ENCODE peak calls at places on chromosomes 12 and 14, in four cellular contexts. F, N, A and E are unnamed samples.

GRCh38 chr12:9381619-9382018 is 173.4 kb upstream of the PZP start:
- DNase-seq in F (peak; percentile 14), N (no peak), A (no peak), E (no peak)

GRCh38 chr14:38623661-38624060 is 367.8 kb upstream of the CLEC14A start:
- DNase-seq in F (no peak), N (no peak), A (no peak), E (no peak)

GRCh38 chr12:39935275-39935674 is 170.6 kb downstream of the SLC2A13 start:
- DNase-seq in F (no peak), N (no peak), A (peak; percentile 62), E (no peak)

GRCh38 chr14:77025744-77026165 is 2.8 kb downstream of the IRF2BPL start:
- DNase-seq in F (no peak), N (no peak), A (no peak), E (peak; percentile 45)

GRCh38 chr14:74593241-74593985 is 18.6 kb downstream of the LTBP2 start:
- DNase-seq in F (no peak), N (no peak), A (no peak), E (no peak)

GRCh38 chr14:52266179-52266578 is 1.3 kb upstream of the PTGDR start:
- DNase-seq in F (no peak), N (peak; percentile 75), A (peak; percentile 99), E (no peak)

GRCh38 chr14:22492601-22493000 is 96.4 kb downstream of the DAD1 start:
- DNase-seq in F (no peak), N (no peak), A (no peak), E (no peak)

GRCh38 chr14:100416081-100416480 is 92.9 kb downstream of the SLC25A47 start:
- DNase-seq in F (no peak), N (no peak), A (no peak), E (no peak)

GRCh38 chr12:74538491-74539258 is 1.0 kb downstream of the ATXN7L3B start:
- DNase-seq in F (peak; percentile 32), N (no peak), A (peak; percentile 16), E (no peak)

GRCh38 chr14:61406670-61407069 is 85.3 kb downstream of the PRKCH start:
- DNase-seq in F (no peak), N (no peak), A (no peak), E (no peak)

DNA sequence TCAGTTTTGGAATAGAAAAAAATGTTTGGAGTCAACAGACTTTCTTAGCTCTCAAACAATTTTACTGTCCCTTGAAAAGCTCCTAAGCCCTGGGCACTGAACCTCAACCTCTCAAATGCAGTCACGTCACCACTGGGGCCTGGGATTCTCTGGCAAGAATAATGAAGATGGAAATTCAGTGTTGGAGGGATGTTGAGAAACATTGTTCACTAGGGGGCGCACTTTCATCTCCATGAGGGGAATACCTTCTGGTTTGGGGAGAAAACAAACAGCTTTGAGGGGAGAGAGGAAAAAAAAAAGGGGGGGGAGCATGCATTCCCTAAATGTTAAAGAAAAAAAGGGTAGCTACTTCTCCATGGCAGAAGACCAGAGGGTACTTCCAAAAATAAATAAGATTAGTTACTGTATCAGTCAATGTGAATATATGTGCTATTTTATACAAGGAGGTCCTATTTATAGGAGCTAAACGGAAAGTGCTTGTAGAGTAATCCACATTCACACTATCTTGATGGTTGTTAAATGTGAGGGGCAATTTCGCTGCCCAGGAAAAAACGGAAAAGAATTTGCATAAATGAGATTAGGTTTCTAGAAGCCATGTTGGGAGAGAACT is 5.8 kb upstream of the TBPL2 start:
- DNase-seq in F (peak; percentile 74), N (peak; percentile 47), A (peak; percentile 91), E (peak; percentile 85)
- TF ChIP-seq CTCF in F (peak; percentile 60), N (peak; percentile 43), A (peak; percentile 78), E (peak; percentile 84)

GRCh38 chr12:66164349-66164821 is 5.4 kb downstream of the TMBIM4 start:
- DNase-seq in F (no peak), N (no peak), A (peak; percentile 39), E (no peak)
- TF ChIP-seq CTCF in F (no peak), N (no peak), A (no peak), E (no peak)

GRCh38 chr14:69152944-69153847 is at the start of gene DCAF5:
- DNase-seq in F (peak; percentile 87), N (peak; percentile 94), A (peak; percentile 90), E (peak; percentile 94)
- TF ChIP-seq CTCF in F (no peak), N (no peak), A (no peak), E (no peak)

DNA sequence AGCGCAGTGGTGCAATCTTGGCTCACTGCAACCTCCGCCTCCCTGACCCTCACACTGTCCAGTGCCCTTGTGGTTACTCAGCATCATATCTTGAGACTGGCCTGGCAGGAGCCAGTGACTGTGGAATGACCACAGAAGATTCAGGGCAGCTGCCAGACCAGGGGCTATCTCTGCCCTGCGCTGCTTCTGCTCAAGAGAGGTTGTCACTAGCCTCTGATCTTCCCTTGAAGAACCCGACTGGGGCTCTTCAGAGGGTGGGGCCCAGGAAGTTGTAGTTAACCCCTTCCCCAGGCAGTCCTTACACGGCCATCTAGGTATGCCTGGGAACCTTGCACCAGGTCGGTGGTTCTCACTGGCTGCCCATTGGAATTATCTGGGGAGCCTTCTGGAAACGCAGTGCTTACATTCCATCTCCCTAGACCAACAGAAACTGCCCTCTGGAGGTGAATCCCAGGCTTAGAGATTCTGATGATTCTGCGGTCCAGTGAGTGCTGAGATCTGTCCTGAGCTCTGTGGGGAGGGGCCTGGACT is 41.4 kb downstream of the PLEKHG3 start:
- DNase-seq in F (no peak), N (peak; percentile 49), A (peak; percentile 48), E (no peak)
- TF ChIP-seq CTCF in F (no peak), N (no peak), A (peak; percentile 19), E (peak; percentile 16)

GRCh38 chr12:4526923-4527546 is 11.7 kb upstream of the RAD51AP1 start:
- DNase-seq in F (no peak), N (no peak), A (peak; percentile 34), E (no peak)
- TF ChIP-seq CTCF in F (peak; percentile 17), N (peak; percentile 28), A (peak; percentile 51), E (peak; percentile 23)